ENCODE peak calls at places on chromosomes 1 and 21, in four cellular contexts. P, D, R and Y are unnamed samples. For H3K36me3, the result is how much of the 10 kb centered on the place peaks cover.

GRCh38 chr1:225467193-225468020 is 39.6 kb upstream of the LBR start:
- DNase-seq in P (peak), D (peak), R (peak), Y (peak)

GRCh38 chr1:40976952-40977690 is 2.4 kb upstream of the CTPS1 start:
- DNase-seq in P (peak), D (no peak), R (no peak), Y (no peak)

GRCh38 chr1:218711021-218711420 is 365.9 kb downstream of the TGFB2 start:
- DNase-seq in P (no peak), D (no peak), R (no peak), Y (no peak)

GRCh38 chr1:202852163-202852904 is 36.6 kb downstream of the RABIF start:
- DNase-seq in P (peak), D (no peak), R (no peak), Y (peak)

GRCh38 chr1:93566227-93566626 is 115.4 kb downstream of the BCAR3 start:
- DNase-seq in P (no peak), D (no peak), R (no peak), Y (no peak)

GRCh38 chr1:20380616-20381035 is 90.0 kb downstream of the VWA5B1 start:
- DNase-seq in P (no peak), D (no peak), R (no peak), Y (no peak)

GRCh38 chr1:238336531-238336930 is 445.8 kb upstream of the ZP4 start:
- DNase-seq in P (no peak), D (no peak), R (no peak), Y (no peak)

GRCh38 chr1:31932491-31933316 is 5.5 kb downstream of the PTP4A2 start:
- DNase-seq in P (no peak), D (no peak), R (no peak), Y (no peak)

GRCh38 chr1:115323366-115324004 is 14.6 kb downstream of the NGF start:
- DNase-seq in P (no peak), D (no peak), R (no peak), Y (no peak)

GRCh38 chr1:65389296-65389695 is 31.2 kb upstream of the LEPR start:
- DNase-seq in P (no peak), D (no peak), R (no peak), Y (no peak)

GRCh38 chr21:44550807-44551206 is 498 bp downstream of the KRTAP10-2 start:
- DNase-seq in P (no peak), D (no peak), R (no peak), Y (no peak)

GRCh38 chr1:30087465-30087864 is 635.9 kb downstream of the MATN1 start:
- DNase-seq in P (peak), D (no peak), R (no peak), Y (no peak)

GRCh38 chr21:45593162-45594022 is 50.1 kb upstream of the PCBP3 start:
- DNase-seq in P (peak), D (no peak), R (no peak), Y (no peak)

GRCh38 chr1:58310881-58311280 is 235.6 kb downstream of the OMA1 start:
- DNase-seq in P (no peak), D (no peak), R (no peak), Y (no peak)

GRCh38 chr1:61962631-61963030 is 220.4 kb downstream of the PATJ start:
- DNase-seq in P (no peak), D (no peak), R (no peak), Y (no peak)

GRCh38 chr1:111203681-111204210 is 3.3 kb upstream of the DENND2D start:
- DNase-seq in P (peak), D (peak), R (peak), Y (peak)

GRCh38 chr21:37006521-37007291 is at the start of gene RIPPLY3:
- DNase-seq in P (no peak), D (no peak), R (no peak), Y (no peak)

GRCh38 chr1:97090725-97091124 is 369.1 kb downstream of the PTBP2 start:
- DNase-seq in P (no peak), D (no peak), R (no peak), Y (no peak)

GRCh38 chr21:33854604-33855003 is 61.0 kb downstream of the ATP5PO start:
- DNase-seq in P (no peak), D (no peak), R (no peak), Y (no peak)

GRCh38 chr1:98053471-98054366 is 132.9 kb upstream of the DPYD start:
- DNase-seq in P (peak), D (no peak), R (peak), Y (peak)

GRCh38 chr21:34885125-34885524 is 164.0 kb downstream of the RUNX1 start:
- DNase-seq in P (no peak), D (no peak), R (no peak), Y (no peak)

GRCh38 chr1:200252526-200252925 is 157.3 kb downstream of the ZNF281 start:
- DNase-seq in P (no peak), D (no peak), R (no peak), Y (no peak)

GRCh38 chr1:116806671-116807070 is 52.4 kb downstream of the CD2 start:
- DNase-seq in P (no peak), D (no peak), R (no peak), Y (no peak)

GRCh38 chr1:9717193-9718005 is 65.9 kb downstream of the PIK3CD start:
- DNase-seq in P (peak), D (peak), R (peak), Y (peak)

GRCh38 chr1:18929686-18930085 is 26.8 kb downstream of the IFFO2 start:
- DNase-seq in P (no peak), D (no peak), R (no peak), Y (no peak)

GRCh38 chr1:9861371-9861770 is 37.6 kb upstream of the CLSTN1 start:
- DNase-seq in P (peak), D (no peak), R (no peak), Y (no peak)

GRCh38 chr1:156004843-156005593 is 15.7 kb downstream of the SSR2 start:
- DNase-seq in P (no peak), D (no peak), R (peak), Y (peak)

DNA sequence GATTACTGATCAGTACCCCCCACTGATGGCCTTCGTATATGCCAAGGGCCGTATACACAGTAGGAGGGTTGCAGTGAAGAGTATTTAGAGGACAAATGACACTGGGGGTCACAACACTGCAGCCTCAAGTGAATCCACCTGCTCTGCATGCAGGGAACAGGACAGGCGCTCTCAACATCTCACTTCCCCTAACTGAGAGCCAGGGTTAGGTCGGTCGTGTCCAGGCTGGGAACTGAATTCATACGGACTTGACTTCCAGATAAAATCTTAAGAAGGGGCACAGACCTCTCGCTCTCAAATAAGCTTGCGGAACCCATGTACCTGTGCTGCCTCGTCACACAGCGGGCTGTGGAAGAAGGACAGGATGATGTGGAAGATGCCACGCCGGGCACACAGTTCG is 22.8 kb downstream of the MRAP start:
- DNase-seq in P (no peak), D (no peak), R (no peak), Y (no peak)
- H3K36me3 ChIP-seq in P (under half), D (half or more), R (half or more), Y (half or more)

GRCh38 chr21:42426876-42427480 is 23.3 kb downstream of the UBASH3A start:
- DNase-seq in P (no peak), D (no peak), R (no peak), Y (no peak)
- H3K36me3 ChIP-seq in P (under half), D (half or more), R (half or more), Y (half or more)

GRCh38 chr1:183543619-183544204 is 46.5 kb downstream of the NCF2 start:
- DNase-seq in P (peak), D (no peak), R (no peak), Y (no peak)
- H3K36me3 ChIP-seq in P (half or more), D (half or more), R (half or more), Y (half or more)

GRCh38 chr1:39474810-39475209 is 16.6 kb upstream of the BMP8A start:
- DNase-seq in P (no peak), D (no peak), R (no peak), Y (no peak)

GRCh38 chr1:39470040-39470439 is 21.4 kb upstream of the BMP8A start:
- DNase-seq in P (no peak), D (no peak), R (no peak), Y (no peak)

GRCh38 chr1:39472826-39473225 is 18.6 kb upstream of the BMP8A start:
- DNase-seq in P (no peak), D (no peak), R (no peak), Y (no peak)

DNA sequence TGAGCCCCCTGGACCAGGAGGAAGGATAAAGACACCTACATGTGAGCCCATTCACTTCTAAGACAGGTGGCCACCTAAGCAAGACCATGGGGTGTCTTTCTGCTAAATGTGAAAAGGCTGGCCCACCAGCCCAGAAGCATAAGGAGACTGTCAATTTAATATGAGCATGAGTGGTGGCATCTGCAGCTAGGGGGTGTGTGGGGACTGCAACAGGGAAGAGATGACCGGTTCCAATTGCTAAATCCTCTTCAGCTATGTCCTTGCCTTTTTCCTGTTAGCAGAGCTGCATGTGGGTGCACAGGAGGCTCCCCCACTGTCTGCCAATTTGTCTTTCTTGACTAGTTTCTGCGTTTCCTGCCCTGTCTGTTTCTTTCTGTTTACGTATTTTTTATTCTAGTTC is 22.3 kb upstream of the BMP8A start:
- DNase-seq in P (no peak), D (no peak), R (no peak), Y (no peak)
- H3K36me3 ChIP-seq in P (under half), D (under half), R (half or more), Y (under half)

GRCh38 chr1:15771836-15772516 is 13.4 kb downstream of the FBLIM1 start:
- DNase-seq in P (peak), D (no peak), R (no peak), Y (no peak)
- H3K36me3 ChIP-seq in P (under half), D (under half), R (under half), Y (under half)